ENCODE peak calls at places on chromosomes 7 and 10, in six cellular contexts. B is H9, G is H1, P is mesenchymal stem cell, N is IMR-90, V is mesendoderm. E is an unnamed sample.

GRCh38 chr7:121937224-121937623 is 64.3 kb downstream of the PTPRZ1 start:
- DNase-seq in N (no peak), G (no peak), V (no peak), B (peak), P (no peak), E (no peak)

GRCh38 chr10:44937201-44938005 is 22.2 kb upstream of the RASSF4 start:
- DNase-seq in V (no peak), P (peak), B (peak), N (peak), G (peak), E (no peak)

GRCh38 chr10:114279886-114280644 is 41.0 kb downstream of the VWA2 start:
- DNase-seq in B (no peak), V (no peak), G (no peak), N (no peak), P (no peak), E (no peak)

GRCh38 chr10:85542936-85543730 is 823.5 kb downstream of the GRID1 start:
- DNase-seq in B (no peak), P (no peak), N (no peak), V (peak), G (no peak), E (peak)

GRCh38 chr10:98916751-98917150 is 318.9 kb downstream of the HPSE2 start:
- DNase-seq in B (no peak), G (no peak), P (peak), V (peak), N (peak), E (no peak)

GRCh38 chr10:102593804-102594079 is 50.5 kb upstream of the TRIM8 start:
- DNase-seq in G (no peak), B (no peak), N (no peak), V (no peak), P (no peak), E (no peak)

GRCh38 chr10:344582-345200 is 209.4 kb downstream of the ZMYND11 start:
- DNase-seq in N (no peak), P (no peak), V (no peak), B (no peak), G (no peak), E (no peak)

GRCh38 chr7:31950101-31950755 is 120.0 kb downstream of the PDE1C start:
- DNase-seq in B (no peak), G (no peak), N (peak), V (no peak), P (peak), E (no peak)

GRCh38 chr7:141144921-141145629 is 71.2 kb downstream of the TMEM178B start:
- DNase-seq in N (no peak), V (no peak), P (no peak), G (no peak), B (no peak), E (no peak)

GRCh38 chr10:3570855-3571266 is 214.1 kb downstream of the KLF6 start:
- DNase-seq in G (no peak), B (no peak), P (no peak), N (no peak), V (no peak), E (no peak)

GRCh38 chr7:97016392-97017196 is 8.0 kb downstream of the DLX5 start:
- DNase-seq in G (peak), N (no peak), P (no peak), B (peak), V (peak), E (peak)

GRCh38 chr10:73650537-73651331 is 5.1 kb downstream of the SYNPO2L start:
- DNase-seq in B (no peak), V (no peak), P (peak), G (no peak), N (peak), E (no peak)

GRCh38 chr7:51288896-51289607 is 27.6 kb downstream of the COBL start:
- DNase-seq in P (no peak), V (peak), B (no peak), G (no peak), N (no peak), E (no peak)

GRCh38 chr10:19119191-19119590 is 70.6 kb downstream of the MALRD1 start:
- DNase-seq in N (no peak), G (peak), P (no peak), V (peak), B (peak), E (peak)

GRCh38 chr7:96388620-96389383 is 66.9 kb upstream of the SLC25A13 start:
- DNase-seq in B (no peak), V (peak), G (no peak), P (peak), N (peak), E (no peak)

GRCh38 chr10:4082851-4083250 is 297.8 kb upstream of the KLF6 start:
- DNase-seq in P (peak), B (no peak), N (no peak), V (peak), G (no peak), E (no peak)

GRCh38 chr10:88687853-88688467 is 18.1 kb upstream of the LIPK start:
- DNase-seq in V (peak), P (peak), G (no peak), N (peak), B (no peak), E (no peak)

GRCh38 chr10:86647773-86648705 is 6.3 kb upstream of the OPN4 start:
- DNase-seq in B (no peak), V (no peak), N (no peak), G (peak), P (peak), E (no peak)

GRCh38 chr10:117053548-117053947 is 48.6 kb upstream of the SHTN1 start:
- DNase-seq in N (no peak), V (no peak), B (no peak), G (no peak), P (no peak), E (no peak)

GRCh38 chr7:7498881-7499280 is 36.8 kb downstream of the COL28A1 start:
- DNase-seq in P (no peak), B (no peak), N (no peak), V (no peak), G (no peak), E (no peak)

GRCh38 chr7:3960045-3960772 is 659.2 kb downstream of the SDK1 start:
- DNase-seq in N (no peak), P (no peak), G (no peak), B (no peak), V (no peak), E (no peak)

GRCh38 chr7:156935250-156935649 is 14.3 kb upstream of the NOM1 start:
- DNase-seq in P (no peak), G (no peak), B (no peak), N (peak), V (no peak), E (no peak)

GRCh38 chr7:141320287-141320686 is 230.9 kb upstream of the AGK start:
- DNase-seq in B (no peak), V (no peak), N (no peak), G (no peak), P (no peak), E (no peak)

GRCh38 chr7:2017914-2018785 is 214.6 kb downstream of the MAD1L1 start:
- DNase-seq in G (no peak), V (no peak), P (no peak), N (no peak), B (no peak), E (no peak)

GRCh38 chr10:4050061-4050460 is 265.1 kb upstream of the KLF6 start:
- DNase-seq in B (no peak), N (no peak), P (no peak), G (no peak), V (no peak), E (no peak)

GRCh38 chr7:20514364-20514763 is 101.1 kb upstream of the ABCB5 start:
- DNase-seq in B (no peak), N (no peak), G (no peak), V (no peak), P (peak), E (no peak)

GRCh38 chr10:60280475-60280874 is 109.2 kb downstream of the ANK3 start:
- DNase-seq in V (no peak), N (no peak), G (no peak), P (no peak), B (no peak), E (no peak)

GRCh38 chr7:31051598-31052503 is at the start of gene ADCYAP1R1:
- DNase-seq in G (peak), N (no peak), V (peak), P (no peak), B (peak), E (peak)

GRCh38 chr7:157738064-157738460 is 401.3 kb downstream of the DNAJB6 start:
- DNase-seq in B (peak), P (no peak), N (no peak), G (peak), V (peak), E (peak)

GRCh38 chr7:36015733-36016132 is 137.3 kb upstream of the EEPD1 start:
- DNase-seq in G (no peak), B (no peak), P (no peak), V (no peak), N (peak), E (no peak)

GRCh38 chr7:26664735-26665420 is 199.5 kb downstream of the SKAP2 start:
- DNase-seq in B (no peak), P (peak), N (peak), V (no peak), G (no peak), E (no peak)

GRCh38 chr7:157411580-157411979 is 74.8 kb downstream of the DNAJB6 start:
- DNase-seq in G (no peak), N (no peak), B (peak), V (peak), P (no peak), E (no peak)

GRCh38 chr10:128268015-128268722 is 141.9 kb upstream of the MKI67 start:
- DNase-seq in N (no peak), B (peak), P (peak), V (peak), G (peak), E (peak)

GRCh38 chr7:8068892-8069686 is 100.5 kb downstream of the GLCCI1 start:
- DNase-seq in N (no peak), P (no peak), G (peak), V (no peak), B (peak), E (no peak)

GRCh38 chr10:125775491-125776106 is at the start of gene MMP21:
- DNase-seq in G (no peak), V (no peak), B (no peak), N (no peak), P (no peak), E (no peak)

GRCh38 chr10:3623746-3624145 is 161.3 kb downstream of the KLF6 start:
- DNase-seq in G (no peak), N (peak), V (peak), P (peak), B (no peak), E (no peak)

GRCh38 chr7:74061840-74062539 is 21.6 kb upstream of the LIMK1 start:
- DNase-seq in N (peak), V (peak), P (peak), G (no peak), B (peak), E (no peak)

GRCh38 chr7:150321788-150322113 is 1.4 kb upstream of the LRRC61 start:
- DNase-seq in B (no peak), N (no peak), G (no peak), P (no peak), V (no peak), E (no peak)
- H2BK5ac ChIP-seq in B (no peak), N (no peak), G (no peak), P (no peak), V (no peak), E (no peak)

DNA sequence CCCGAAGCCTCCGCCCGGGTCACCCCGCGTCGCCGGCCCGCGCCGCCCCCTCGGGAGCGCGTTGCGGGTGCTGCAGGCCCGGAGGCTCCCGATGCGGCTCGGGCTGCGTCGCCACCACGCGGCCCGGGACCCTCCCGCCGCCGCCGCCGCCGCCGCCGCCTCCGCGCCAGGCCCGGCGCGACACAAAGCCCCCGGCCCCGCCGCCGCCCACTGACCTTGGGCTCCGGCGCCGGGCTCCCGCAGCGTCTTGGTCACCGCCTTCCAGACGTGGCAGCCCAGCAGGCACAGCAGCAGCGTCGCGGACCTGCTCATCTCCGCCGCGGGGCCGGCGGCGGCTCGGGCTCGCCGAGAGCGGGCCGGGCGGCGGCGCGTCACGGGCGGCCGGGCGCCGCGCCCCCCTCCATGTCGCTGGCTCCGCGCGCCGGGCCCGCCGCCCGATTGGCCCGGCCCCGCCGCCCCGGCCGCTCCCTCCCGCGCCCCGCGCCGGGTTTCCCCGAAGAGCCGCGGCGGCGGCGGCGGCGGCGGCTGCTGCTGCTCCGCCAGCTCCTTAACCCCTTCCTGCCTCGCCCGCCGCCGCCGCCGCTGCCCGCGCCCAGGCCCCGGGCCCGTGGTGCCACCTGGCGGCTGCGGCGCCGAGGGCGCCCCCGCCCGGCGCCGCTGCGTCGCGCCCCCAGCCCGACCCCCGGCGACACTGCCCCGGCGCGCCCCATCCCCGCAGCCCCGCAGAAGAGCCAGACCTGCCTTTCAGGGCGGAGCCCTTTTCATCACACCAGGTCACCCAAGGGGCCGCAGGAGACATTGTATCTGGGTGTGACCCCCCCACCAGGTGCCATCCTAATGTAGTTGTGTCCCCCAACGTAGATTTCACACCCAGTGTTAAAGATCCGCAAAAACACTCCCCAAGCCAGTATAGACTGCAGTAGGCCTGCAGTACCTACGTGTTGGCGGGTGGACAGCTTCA is at the start of gene FAM171A1:
- DNase-seq in B (peak), N (peak), V (peak), G (peak), P (peak), E (peak)
- H4K8ac ChIP-seq in B (no peak), N (no peak), V (peak), G (peak), P (peak), E (no peak)

DNA sequence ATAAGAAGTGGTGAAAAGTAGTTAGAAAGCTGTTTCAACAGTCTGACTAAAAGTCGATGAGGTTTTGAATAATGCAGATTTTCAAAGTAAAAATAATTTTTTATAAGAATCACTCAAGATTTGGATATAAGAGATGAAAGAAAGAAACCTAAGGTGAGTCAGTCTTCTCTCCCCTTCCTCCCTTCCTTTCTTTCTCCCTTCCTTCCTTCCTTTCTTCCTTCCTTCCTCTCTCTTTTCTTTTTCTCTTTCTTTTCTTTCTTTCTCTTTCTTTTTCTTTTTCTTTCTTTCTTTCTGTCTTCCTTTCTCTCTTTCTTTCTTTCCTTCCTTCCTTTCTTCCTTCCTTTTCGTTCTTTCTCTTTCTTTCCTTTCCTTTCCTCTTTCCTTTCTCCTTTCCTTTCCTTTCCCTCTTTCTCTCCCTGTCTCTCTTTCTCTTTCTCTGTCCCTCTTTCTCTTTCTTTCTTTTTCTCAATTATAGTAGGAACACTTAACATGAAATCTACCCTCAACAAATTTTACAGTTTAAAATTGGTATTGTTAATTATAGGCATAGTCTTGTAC is 308.6 kb downstream of the ARL4A start:
- DNase-seq in N (no peak), P (no peak), B (no peak), G (no peak), V (no peak), E (no peak)
- H2BK15ac ChIP-seq in N (no peak), P (no peak), B (no peak), G (no peak), V (no peak), E (no peak)

GRCh38 chr7:47521041-47521795 is 60.7 kb downstream of the TNS3 start:
- DNase-seq in N (no peak), P (no peak), V (no peak), G (no peak), B (no peak), E (no peak)
- H2BK5ac ChIP-seq in N (no peak), P (no peak), V (no peak), G (no peak), B (no peak), E (no peak)

GRCh38 chr10:100506596-100507356 is 12.9 kb downstream of the SEC31B start:
- DNase-seq in V (no peak), G (no peak), B (no peak), N (peak), P (peak), E (no peak)
- H4K8ac ChIP-seq in V (no peak), G (no peak), B (no peak), N (no peak), P (no peak), E (no peak)

GRCh38 chr10:129868470-129869035 is 95.5 kb downstream of the EBF3 start:
- DNase-seq in V (no peak), N (no peak), P (no peak), B (peak), G (no peak), E (no peak)

GRCh38 chr10:129867780-129868179 is 96.3 kb downstream of the EBF3 start:
- DNase-seq in V (no peak), N (no peak), G (no peak), P (no peak), B (no peak), E (no peak)

GRCh38 chr10:129870926-129871660 is 93.0 kb downstream of the EBF3 start:
- DNase-seq in V (peak), P (no peak), B (no peak), G (no peak), N (peak), E (no peak)

GRCh38 chr10:129872001-129872400 is 92.1 kb downstream of the EBF3 start:
- DNase-seq in G (no peak), N (no peak), P (no peak), V (peak), B (no peak), E (no peak)

DNA sequence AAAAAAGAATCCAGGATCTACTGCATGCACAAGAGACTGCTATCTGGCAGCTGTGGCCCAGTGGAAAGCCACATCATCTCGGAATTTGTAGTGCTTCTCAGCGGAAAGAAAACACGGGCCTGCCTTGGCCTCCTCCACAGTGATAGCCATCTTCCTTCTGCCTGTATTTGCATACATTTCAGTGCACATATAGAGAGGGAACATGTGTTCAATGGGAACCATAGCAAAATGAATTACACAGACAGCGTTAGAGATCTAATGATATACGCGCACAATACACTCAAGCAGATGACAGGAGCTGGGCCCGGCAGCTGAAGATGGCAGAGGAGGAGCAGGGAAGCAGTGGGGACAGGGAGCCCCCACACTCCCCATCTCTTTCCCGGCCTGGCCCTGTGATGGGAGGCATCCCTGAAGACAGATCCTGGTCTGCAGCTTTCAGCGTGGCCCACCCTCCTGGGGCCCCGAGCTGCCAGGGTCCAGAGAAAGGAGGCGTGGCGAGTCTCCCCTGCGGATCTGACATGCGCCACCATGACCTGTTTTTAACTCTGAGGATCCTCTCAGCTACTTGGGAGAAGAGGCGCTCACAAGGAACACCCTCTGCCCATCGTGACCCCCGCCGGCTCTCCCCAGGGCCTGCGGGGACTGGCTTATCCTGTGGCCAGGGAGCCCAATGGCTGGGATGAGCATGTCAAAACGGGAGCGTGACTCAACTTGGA is 93.9 kb downstream of the EBF3 start:
- DNase-seq in V (no peak), G (no peak), B (no peak), P (no peak), N (no peak), E (no peak)
- H2BK15ac ChIP-seq in V (no peak), G (no peak), B (no peak), P (no peak), N (no peak), E (peak)

DNA sequence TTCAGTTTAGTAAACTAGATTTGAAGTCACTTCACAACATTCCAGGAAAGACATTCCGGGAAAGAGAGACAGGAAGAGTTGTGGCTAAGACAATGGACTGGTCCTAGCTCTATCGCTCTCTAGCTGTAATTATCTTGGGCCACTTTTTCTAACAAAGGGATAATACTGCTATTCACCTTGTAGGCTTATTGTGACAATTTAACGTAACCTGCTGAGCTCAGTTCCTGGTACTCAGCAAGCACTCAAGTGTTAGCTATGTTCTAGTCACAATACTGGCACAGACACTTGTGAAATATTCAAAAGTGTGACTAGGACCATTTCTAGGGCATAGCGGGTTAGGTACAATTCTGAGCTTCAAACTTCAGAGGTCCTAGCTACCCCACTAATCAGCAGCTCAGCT is 12.0 kb upstream of the NRCAM start:
- DNase-seq in G (no peak), V (peak), P (no peak), B (no peak), N (no peak), E (no peak)
- H2BK5ac ChIP-seq in G (no peak), V (no peak), P (no peak), B (no peak), N (no peak), E (no peak)

E was measured in neuronal stem cell.